ENCODE peak calls at places on chromosomes 12 and 14, in six cellular contexts. W, D, G, R, N and M are unnamed samples.

GRCh38 chr12:97131220-97131981 is 224.3 kb downstream of the NEDD1 start:
- DNase-seq in W (no peak), D (no peak), G (no peak), R (no peak), N (no peak), M (no peak)

GRCh38 chr14:67944605-67945004 is 125.0 kb downstream of the RAD51B start:
- DNase-seq in W (no peak), D (no peak), G (no peak), R (no peak), N (no peak), M (no peak)

GRCh38 chr12:22529281-22530060 is 14.9 kb downstream of the C2CD5 start:
- DNase-seq in W (peak), D (no peak), G (no peak), R (no peak), N (peak), M (no peak)

GRCh38 chr12:15044461-15044860 is 71.6 kb downstream of the PDE6H start:
- DNase-seq in W (peak), D (no peak), G (no peak), R (no peak), N (no peak), M (no peak)

GRCh38 chr12:3333583-3333982 is 157.4 kb upstream of the PRMT8 start:
- DNase-seq in W (peak), D (no peak), G (no peak), R (peak), N (no peak), M (no peak)

GRCh38 chr14:64998455-64998931 is 11.8 kb downstream of the FNTB start:
- DNase-seq in W (peak), D (no peak), G (no peak), R (no peak), N (no peak), M (no peak)

GRCh38 chr12:61414470-61414869 is 845.7 kb upstream of the USP15 start:
- DNase-seq in W (no peak), D (no peak), G (no peak), R (no peak), N (no peak), M (no peak)

GRCh38 chr14:61616524-61617185 is 78.7 kb upstream of the HIF1A start:
- DNase-seq in W (peak), D (peak), G (no peak), R (no peak), N (no peak), M (no peak)

GRCh38 chr12:104699489-104700194 is 242.9 kb downstream of the CHST11 start:
- DNase-seq in W (no peak), D (no peak), G (no peak), R (no peak), N (peak), M (no peak)